ENCODE peak calls at places on chromosomes 13 and 19, in nine cellular contexts. One of them, this sample, is unnamed. For H3K4me1, the result is how much of the 10 kb centered on the place peaks cover.

GRCh38 chr13:72151241-72151640 is 284.2 kb upstream of the DACH1 start:
- DNase-seq in CD8-positive, alpha-beta memory T cell: no peak
- DNase-seq in colonic mucosa: no peak
- DNase-seq in testis: no peak
- DNase-seq in GM23248: no peak
- DNase-seq in cardiac muscle cell: no peak
- DNase-seq in tibial artery: no peak
- DNase-seq in heart left ventricle: no peak
- DNase-seq in aorta: no peak
- DNase-seq in this sample: no peak

GRCh38 chr13:42047561-42048322 is 706 bp upstream of the DGKH start:
- DNase-seq in tibial artery: peak
- DNase-seq in GM23248: peak
- DNase-seq in testis: peak
- DNase-seq in CD8-positive, alpha-beta memory T cell: peak
- DNase-seq in cardiac muscle cell: peak
- DNase-seq in aorta: no peak
- DNase-seq in heart left ventricle: peak
- DNase-seq in colonic mucosa: peak
- DNase-seq in this sample: peak

GRCh38 chr13:53165201-53165600 is 136.6 kb downstream of the OLFM4 start:
- DNase-seq in aorta: no peak
- DNase-seq in tibial artery: no peak
- DNase-seq in heart left ventricle: no peak
- DNase-seq in CD8-positive, alpha-beta memory T cell: no peak
- DNase-seq in cardiac muscle cell: no peak
- DNase-seq in colonic mucosa: no peak
- DNase-seq in testis: no peak
- DNase-seq in GM23248: no peak
- DNase-seq in this sample: no peak

GRCh38 chr13:75959861-75960481 is 323.8 kb downstream of the LMO7 start:
- DNase-seq in tibial artery: no peak
- DNase-seq in CD8-positive, alpha-beta memory T cell: no peak
- DNase-seq in cardiac muscle cell: no peak
- DNase-seq in testis: no peak
- DNase-seq in colonic mucosa: no peak
- DNase-seq in aorta: no peak
- DNase-seq in heart left ventricle: no peak
- DNase-seq in GM23248: no peak
- DNase-seq in this sample: no peak

GRCh38 chr13:37168151-37168550 is 62.7 kb upstream of the CSNK1A1L start:
- DNase-seq in testis: no peak
- DNase-seq in GM23248: peak
- DNase-seq in CD8-positive, alpha-beta memory T cell: no peak
- DNase-seq in aorta: no peak
- DNase-seq in tibial artery: no peak
- DNase-seq in cardiac muscle cell: no peak
- DNase-seq in heart left ventricle: no peak
- DNase-seq in colonic mucosa: no peak
- DNase-seq in this sample: no peak

GRCh38 chr13:71017607-71018006 is 849.4 kb downstream of the DACH1 start:
- DNase-seq in aorta: no peak
- DNase-seq in heart left ventricle: no peak
- DNase-seq in CD8-positive, alpha-beta memory T cell: no peak
- DNase-seq in testis: no peak
- DNase-seq in colonic mucosa: no peak
- DNase-seq in cardiac muscle cell: no peak
- DNase-seq in GM23248: no peak
- DNase-seq in tibial artery: no peak
- DNase-seq in this sample: no peak

GRCh38 chr13:95704510-95704909 is 27.6 kb downstream of the DNAJC3 start:
- DNase-seq in GM23248: no peak
- DNase-seq in CD8-positive, alpha-beta memory T cell: no peak
- DNase-seq in testis: no peak
- DNase-seq in cardiac muscle cell: no peak
- DNase-seq in tibial artery: no peak
- DNase-seq in heart left ventricle: no peak
- DNase-seq in aorta: no peak
- DNase-seq in colonic mucosa: no peak
- DNase-seq in this sample: no peak

GRCh38 chr13:42720116-42720857 is 61.1 kb upstream of the FAM216B start:
- DNase-seq in colonic mucosa: peak
- DNase-seq in testis: no peak
- DNase-seq in tibial artery: no peak
- DNase-seq in aorta: no peak
- DNase-seq in heart left ventricle: no peak
- DNase-seq in CD8-positive, alpha-beta memory T cell: no peak
- DNase-seq in cardiac muscle cell: no peak
- DNase-seq in GM23248: peak
- DNase-seq in this sample: peak

GRCh38 chr13:102317593-102317992 is 84.3 kb downstream of the FGF14 start:
- DNase-seq in aorta: peak
- DNase-seq in cardiac muscle cell: peak
- DNase-seq in colonic mucosa: peak
- DNase-seq in heart left ventricle: peak
- DNase-seq in tibial artery: peak
- DNase-seq in CD8-positive, alpha-beta memory T cell: no peak
- DNase-seq in GM23248: peak
- DNase-seq in testis: peak
- DNase-seq in this sample: no peak

GRCh38 chr13:23514076-23514475 is 56.1 kb upstream of the TNFRSF19 start:
- DNase-seq in colonic mucosa: no peak
- DNase-seq in GM23248: no peak
- DNase-seq in tibial artery: no peak
- DNase-seq in cardiac muscle cell: no peak
- DNase-seq in testis: no peak
- DNase-seq in heart left ventricle: no peak
- DNase-seq in aorta: no peak
- DNase-seq in CD8-positive, alpha-beta memory T cell: no peak
- DNase-seq in this sample: no peak

GRCh38 chr19:8141726-8142524 is 7.5 kb downstream of the FBN3 start:
- DNase-seq in colonic mucosa: no peak
- DNase-seq in CD8-positive, alpha-beta memory T cell: no peak
- DNase-seq in aorta: no peak
- DNase-seq in GM23248: no peak
- DNase-seq in heart left ventricle: no peak
- DNase-seq in testis: no peak
- DNase-seq in cardiac muscle cell: no peak
- DNase-seq in tibial artery: no peak
- DNase-seq in this sample: no peak

GRCh38 chr19:10420444-10421239 is at the start of gene PDE4A:
- DNase-seq in colonic mucosa: no peak
- DNase-seq in cardiac muscle cell: peak
- DNase-seq in GM23248: peak
- DNase-seq in tibial artery: no peak
- DNase-seq in CD8-positive, alpha-beta memory T cell: peak
- DNase-seq in testis: no peak
- DNase-seq in aorta: no peak
- DNase-seq in heart left ventricle: no peak
- DNase-seq in this sample: no peak

GRCh38 chr19:13207237-13208130 is 57.3 kb downstream of the IER2 start:
- DNase-seq in colonic mucosa: no peak
- DNase-seq in aorta: no peak
- DNase-seq in tibial artery: no peak
- DNase-seq in testis: peak
- DNase-seq in CD8-positive, alpha-beta memory T cell: no peak
- DNase-seq in heart left ventricle: peak
- DNase-seq in GM23248: peak
- DNase-seq in cardiac muscle cell: no peak
- DNase-seq in this sample: no peak

GRCh38 chr19:21823224-21823623 is 12.8 kb downstream of the ZNF43 start:
- DNase-seq in testis: no peak
- DNase-seq in colonic mucosa: no peak
- DNase-seq in CD8-positive, alpha-beta memory T cell: no peak
- DNase-seq in cardiac muscle cell: no peak
- DNase-seq in heart left ventricle: no peak
- DNase-seq in tibial artery: no peak
- DNase-seq in GM23248: no peak
- DNase-seq in aorta: no peak
- DNase-seq in this sample: no peak

GRCh38 chr13:20943519-20944012 is 41.0 kb upstream of the XPO4 start:
- DNase-seq in testis: peak
- DNase-seq in tibial artery: peak
- DNase-seq in aorta: peak
- DNase-seq in colonic mucosa: peak
- DNase-seq in CD8-positive, alpha-beta memory T cell: peak
- DNase-seq in GM23248: peak
- DNase-seq in cardiac muscle cell: peak
- DNase-seq in heart left ventricle: peak
- DNase-seq in this sample: peak

GRCh38 chr19:16677060-16677459 is 16.1 kb downstream of the TMEM38A start:
- DNase-seq in CD8-positive, alpha-beta memory T cell: no peak
- DNase-seq in GM23248: no peak
- DNase-seq in colonic mucosa: no peak
- DNase-seq in cardiac muscle cell: no peak
- DNase-seq in heart left ventricle: no peak
- DNase-seq in tibial artery: no peak
- DNase-seq in testis: no peak
- DNase-seq in aorta: no peak
- DNase-seq in this sample: no peak

GRCh38 chr19:31633014-31633413 is 283.8 kb upstream of the TSHZ3 start:
- DNase-seq in heart left ventricle: no peak
- DNase-seq in tibial artery: no peak
- DNase-seq in colonic mucosa: no peak
- DNase-seq in aorta: no peak
- DNase-seq in cardiac muscle cell: no peak
- DNase-seq in CD8-positive, alpha-beta memory T cell: no peak
- DNase-seq in GM23248: no peak
- DNase-seq in testis: no peak
- DNase-seq in this sample: no peak

DNA sequence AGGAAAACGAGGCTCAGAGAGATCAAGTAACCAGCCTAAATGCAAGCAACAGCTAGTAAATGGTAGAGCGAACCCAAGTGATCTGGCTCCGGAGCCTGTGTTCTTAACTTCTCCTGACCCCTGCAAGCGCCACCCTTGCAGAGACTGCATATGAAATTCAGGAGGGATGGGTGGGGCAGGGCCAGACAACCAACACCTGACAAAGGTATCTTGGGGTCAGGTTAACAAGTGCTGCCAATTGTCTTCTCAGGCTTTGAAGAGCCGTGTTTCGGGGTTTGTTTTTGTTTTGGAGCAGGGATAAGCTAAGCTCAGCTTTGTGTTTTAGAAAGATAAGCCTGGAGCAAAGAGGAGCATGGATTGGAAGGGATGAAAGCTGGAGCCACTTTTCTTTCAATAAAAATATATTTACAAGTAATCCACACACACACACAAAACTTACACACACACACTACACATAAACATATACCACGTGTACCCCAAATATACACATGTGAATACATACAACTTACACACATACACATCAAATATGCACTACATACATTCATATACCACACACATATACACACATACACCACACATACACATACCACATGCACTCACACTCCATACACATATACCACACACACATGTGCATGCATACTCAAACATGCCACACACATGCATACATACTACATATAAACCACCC is 722.0 kb downstream of the DIAPH3 start:
- DNase-seq in cardiac muscle cell: no peak
- DNase-seq in heart left ventricle: no peak
- DNase-seq in aorta: no peak
- DNase-seq in tibial artery: no peak
- DNase-seq in colonic mucosa: no peak
- DNase-seq in CD8-positive, alpha-beta memory T cell: no peak
- DNase-seq in testis: no peak
- DNase-seq in GM23248: no peak
- DNase-seq in this sample: no peak
- H3K4me1 ChIP-seq in cardiac muscle cell: under half
- H3K4me1 ChIP-seq in heart left ventricle: under half
- H3K4me1 ChIP-seq in aorta: under half
- H3K4me1 ChIP-seq in tibial artery: under half
- H3K4me1 ChIP-seq in colonic mucosa: under half
- H3K4me1 ChIP-seq in CD8-positive, alpha-beta memory T cell: under half
- H3K4me1 ChIP-seq in testis: under half
- H3K4me1 ChIP-seq in GM23248: under half
- H3K4me1 ChIP-seq in this sample: under half

DNA sequence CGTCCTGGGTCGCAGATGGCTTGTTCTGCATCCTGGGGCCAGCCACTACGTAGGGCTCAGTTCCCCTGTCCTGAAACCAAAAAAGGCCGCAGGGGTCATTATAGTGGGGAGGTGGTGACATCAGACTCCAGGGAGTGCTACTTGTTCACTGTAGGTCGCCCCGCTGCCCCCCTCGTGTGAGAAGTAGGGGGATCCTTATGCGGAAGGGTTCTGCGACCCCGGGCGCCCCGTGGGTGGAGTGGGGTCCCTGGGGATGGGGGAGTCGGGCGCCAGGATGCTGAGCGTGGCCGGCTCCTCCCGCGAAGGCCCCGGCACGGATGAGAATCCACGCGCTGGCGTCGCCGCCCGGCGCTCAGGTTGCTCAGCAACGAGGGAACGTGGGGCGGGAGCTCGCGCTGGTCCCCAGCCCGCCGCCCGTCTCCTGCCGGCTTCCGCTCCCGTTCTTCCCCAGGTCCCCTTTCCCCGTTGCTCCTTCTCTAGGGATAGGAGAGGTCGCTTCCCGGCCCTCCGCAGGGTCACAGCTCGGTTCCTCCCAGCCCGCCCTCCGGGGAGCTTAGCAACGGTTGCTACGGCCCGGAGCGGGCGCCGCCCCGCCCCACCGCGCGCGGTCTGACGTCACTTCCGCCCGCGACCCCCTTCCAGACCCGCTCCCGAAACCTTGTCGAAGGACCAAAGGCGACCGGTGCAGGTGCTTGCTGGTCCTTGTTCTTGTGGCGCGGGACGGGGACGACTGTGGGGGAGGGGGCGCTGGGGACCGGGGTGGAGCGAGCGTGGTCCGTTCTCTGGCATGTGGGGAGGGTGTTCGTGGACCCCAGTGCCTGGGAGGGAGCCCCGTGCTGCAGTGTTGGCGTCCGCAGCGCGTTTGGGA is at the start of gene NAT14:
- DNase-seq in colonic mucosa: no peak
- DNase-seq in testis: peak
- DNase-seq in CD8-positive, alpha-beta memory T cell: peak
- DNase-seq in aorta: peak
- DNase-seq in cardiac muscle cell: peak
- DNase-seq in heart left ventricle: peak
- DNase-seq in tibial artery: no peak
- DNase-seq in GM23248: peak
- DNase-seq in this sample: peak
- H3K4me1 ChIP-seq in colonic mucosa: under half
- H3K4me1 ChIP-seq in testis: half or more
- H3K4me1 ChIP-seq in CD8-positive, alpha-beta memory T cell: under half
- H3K4me1 ChIP-seq in aorta: under half
- H3K4me1 ChIP-seq in cardiac muscle cell: under half
- H3K4me1 ChIP-seq in heart left ventricle: under half
- H3K4me1 ChIP-seq in tibial artery: under half
- H3K4me1 ChIP-seq in GM23248: under half
- H3K4me1 ChIP-seq in this sample: under half

GRCh38 chr19:4774136-4774535 is 17.4 kb upstream of the FEM1A start:
- DNase-seq in colonic mucosa: no peak
- DNase-seq in testis: no peak
- DNase-seq in heart left ventricle: no peak
- DNase-seq in GM23248: no peak
- DNase-seq in cardiac muscle cell: no peak
- DNase-seq in aorta: no peak
- DNase-seq in CD8-positive, alpha-beta memory T cell: no peak
- DNase-seq in tibial artery: no peak
- DNase-seq in this sample: no peak
- H3K4me1 ChIP-seq in colonic mucosa: under half
- H3K4me1 ChIP-seq in testis: under half
- H3K4me1 ChIP-seq in heart left ventricle: under half
- H3K4me1 ChIP-seq in GM23248: under half
- H3K4me1 ChIP-seq in cardiac muscle cell: under half
- H3K4me1 ChIP-seq in aorta: under half
- H3K4me1 ChIP-seq in CD8-positive, alpha-beta memory T cell: under half
- H3K4me1 ChIP-seq in tibial artery: under half
- H3K4me1 ChIP-seq in this sample: under half

GRCh38 chr13:97255515-97255999 is 33.4 kb downstream of the MBNL2 start:
- DNase-seq in cardiac muscle cell: no peak
- DNase-seq in GM23248: no peak
- DNase-seq in CD8-positive, alpha-beta memory T cell: no peak
- DNase-seq in aorta: no peak
- DNase-seq in heart left ventricle: no peak
- DNase-seq in testis: no peak
- DNase-seq in tibial artery: no peak
- DNase-seq in colonic mucosa: no peak
- DNase-seq in this sample: no peak
- H3K4me1 ChIP-seq in cardiac muscle cell: under half
- H3K4me1 ChIP-seq in GM23248: half or more
- H3K4me1 ChIP-seq in CD8-positive, alpha-beta memory T cell: under half
- H3K4me1 ChIP-seq in aorta: under half
- H3K4me1 ChIP-seq in heart left ventricle: half or more
- H3K4me1 ChIP-seq in testis: under half
- H3K4me1 ChIP-seq in tibial artery: under half
- H3K4me1 ChIP-seq in colonic mucosa: under half
- H3K4me1 ChIP-seq in this sample: half or more